ENCODE peak calls at places on chromosomes 16 and 17, in five cellular contexts. F, N, K, C and L are unnamed samples. For H3K27me3, the result is how much of the 10 kb centered on the place peaks cover.

GRCh38 chr16:50396770-50397525 is 28.2 kb upstream of the BRD7 start:
- DNase-seq in N (peak), F (no peak), C (peak), K (no peak), L (peak)

GRCh38 chr16:80231118-80231515 is 309.7 kb upstream of the DYNLRB2 start:
- DNase-seq in N (no peak), C (peak), K (no peak), F (no peak), L (peak)

GRCh38 chr16:9003322-9003721 is 39.6 kb upstream of the USP7 start:
- DNase-seq in K (no peak), F (peak), N (no peak), C (no peak), L (no peak)

GRCh38 chr17:16915752-16916556 is 56.0 kb downstream of the TNFRSF13B start:
- DNase-seq in N (peak), K (peak), C (peak), F (peak), L (peak)

GRCh38 chr17:8125196-8125946 is 1.5 kb upstream of the HES7 start:
- DNase-seq in K (peak), C (peak), N (peak), F (peak), L (peak)

GRCh38 chr16:55737966-55738365 is 82.2 kb downstream of the SLC6A2 start:
- DNase-seq in N (no peak), F (no peak), K (no peak), C (no peak), L (no peak)

GRCh38 chr16:73058221-73058615 is 10.3 kb upstream of the ZFHX3 start:
- DNase-seq in F (peak), C (peak), N (no peak), K (peak), L (no peak)

GRCh38 chr16:17138801-17139200 is 332.0 kb downstream of the XYLT1 start:
- DNase-seq in K (no peak), N (no peak), F (no peak), C (no peak), L (no peak)

GRCh38 chr17:64608571-64608981 is 53.5 kb downstream of the SMURF2 start:
- DNase-seq in F (no peak), C (peak), K (no peak), N (no peak), L (no peak)

GRCh38 chr17:73613947-73614655 is 30.1 kb downstream of the SDK2 start:
- DNase-seq in C (peak), F (no peak), K (no peak), N (no peak), L (peak)

GRCh38 chr17:14360851-14361250 is 60.0 kb downstream of the HS3ST3B1 start:
- DNase-seq in K (no peak), C (no peak), N (no peak), F (no peak), L (no peak)

GRCh38 chr16:8377864-8378263 is 212.4 kb downstream of the TMEM114 start:
- DNase-seq in C (no peak), N (no peak), K (no peak), F (no peak), L (no peak)

GRCh38 chr16:56513972-56514371 is 5.9 kb downstream of the BBS2 start:
- DNase-seq in N (peak), K (peak), C (peak), F (peak), L (peak)

GRCh38 chr17:5699789-5700188 is 115.5 kb upstream of the NLRP1 start:
- DNase-seq in N (no peak), K (no peak), F (no peak), C (no peak), L (no peak)

GRCh38 chr16:58492735-58493134 is 7.2 kb upstream of the NDRG4 start:
- DNase-seq in K (no peak), F (no peak), N (no peak), C (no peak), L (no peak)

GRCh38 chr17:82449136-82449882 is 1.2 kb downstream of the CYBC1 start:
- DNase-seq in F (peak), K (no peak), N (no peak), C (no peak), L (no peak)

GRCh38 chr17:1830288-1830687 is 483 bp downstream of the RPA1 start:
- DNase-seq in K (peak), C (peak), F (peak), N (no peak), L (peak)

GRCh38 chr17:43456661-43457361 is 27.0 kb upstream of the DHX8 start:
- DNase-seq in N (no peak), K (peak), F (peak), C (peak), L (no peak)

GRCh38 chr16:787978-788398 is at the start of gene RPUSD1:
- DNase-seq in F (no peak), C (no peak), K (no peak), N (no peak), L (no peak)

GRCh38 chr16:19173649-19174383 is 5.8 kb downstream of the SYT17 start:
- DNase-seq in N (no peak), C (no peak), K (no peak), F (no peak), L (no peak)

GRCh38 chr17:1298616-1299015 is 19.2 kb downstream of the TRARG1 start:
- DNase-seq in K (peak), C (no peak), N (no peak), F (no peak), L (no peak)

GRCh38 chr17:63843387-63844292 is 1.2 kb upstream of the SMARCD2 start:
- DNase-seq in F (peak), N (peak), C (peak), K (peak), L (no peak)

GRCh38 chr17:43411369-43411677 is 12.5 kb downstream of the ARL4D start:
- DNase-seq in K (no peak), N (no peak), C (no peak), F (no peak), L (no peak)

GRCh38 chr16:89308391-89309333 is 91.2 kb downstream of the ZNF778 start:
- DNase-seq in K (no peak), C (no peak), N (no peak), F (no peak), L (no peak)

GRCh38 chr16:22386976-22387375 is 12.6 kb upstream of the CDR2 start:
- DNase-seq in F (no peak), K (peak), C (no peak), N (no peak), L (no peak)

GRCh38 chr17:20010099-20010863 is 1.1 kb downstream of the SPECC1 start:
- DNase-seq in K (peak), C (peak), F (peak), N (peak), L (peak)

GRCh38 chr17:75514299-75515228 is 773 bp downstream of the CASKIN2 start:
- DNase-seq in F (peak), N (no peak), C (peak), K (no peak), L (peak)

GRCh38 chr17:27654654-27655524 is 23.9 kb downstream of the LGALS9 start:
- DNase-seq in N (peak), K (peak), C (peak), F (peak), L (peak)

GRCh38 chr17:60901806-60902205 is 224.2 kb downstream of the BCAS3 start:
- DNase-seq in K (peak), C (peak), N (no peak), F (no peak), L (peak)

GRCh38 chr16:10120953-10121352 is 61.3 kb downstream of the GRIN2A start:
- DNase-seq in F (no peak), K (no peak), C (peak), N (no peak), L (no peak)

GRCh38 chr16:72877374-72878028 is 170.4 kb downstream of the ZFHX3 start:
- DNase-seq in K (peak), N (peak), F (no peak), C (peak), L (peak)

GRCh38 chr17:14738652-14738988 is 437.7 kb downstream of the HS3ST3B1 start:
- DNase-seq in N (no peak), F (no peak), K (no peak), C (no peak), L (no peak)

GRCh38 chr17:82342361-82343079 is 9.0 kb upstream of the SECTM1 start:
- DNase-seq in K (no peak), N (no peak), C (no peak), F (no peak), L (no peak)

GRCh38 chr17:48520631-48521045 is 10.2 kb downstream of the HOXB1 start:
- DNase-seq in F (no peak), N (no peak), C (no peak), K (no peak), L (no peak)

GRCh38 chr16:8645831-8646230 is 24.3 kb downstream of the METTL22 start:
- DNase-seq in K (no peak), C (no peak), N (no peak), F (no peak), L (peak)

GRCh38 chr16:51445250-51445649 is 294.2 kb upstream of the SALL1 start:
- DNase-seq in C (no peak), K (no peak), F (no peak), N (no peak), L (no peak)

GRCh38 chr17:19306160-19307111 is 56.1 kb downstream of the B9D1 start:
- DNase-seq in N (no peak), F (peak), C (no peak), K (no peak), L (no peak)

DNA sequence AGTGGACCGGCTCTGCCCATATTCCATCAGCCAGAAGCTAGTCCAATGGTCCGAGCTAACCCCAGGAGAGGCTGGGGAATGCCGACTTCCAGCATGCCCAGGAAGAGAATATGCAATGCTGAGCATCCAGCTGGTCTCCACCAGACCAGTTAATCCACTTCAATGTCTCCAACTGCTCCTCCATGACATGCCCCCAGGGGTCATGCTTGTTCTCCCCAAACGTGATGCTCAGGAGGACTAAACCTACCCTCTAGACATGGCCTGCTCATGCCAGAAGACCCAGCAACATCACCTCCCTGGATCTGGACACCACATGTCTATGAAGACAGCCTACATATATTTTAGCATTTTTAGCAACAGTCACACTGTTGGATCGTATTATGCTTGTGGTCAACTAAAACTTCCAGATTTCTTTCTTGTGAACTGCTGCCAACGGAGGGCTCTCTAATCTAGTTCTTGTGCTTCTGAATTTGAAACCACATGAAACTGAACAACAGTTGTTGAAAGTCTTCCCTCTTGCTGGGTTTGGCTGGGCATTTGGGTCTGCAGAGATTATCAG is 245.1 kb downstream of the SOX9 start:
- DNase-seq in K (peak), N (no peak), C (no peak), F (no peak), L (no peak)
- TF ChIP-seq CTCF in K (no peak), N (no peak), C (no peak), F (no peak), L (no peak)

DNA sequence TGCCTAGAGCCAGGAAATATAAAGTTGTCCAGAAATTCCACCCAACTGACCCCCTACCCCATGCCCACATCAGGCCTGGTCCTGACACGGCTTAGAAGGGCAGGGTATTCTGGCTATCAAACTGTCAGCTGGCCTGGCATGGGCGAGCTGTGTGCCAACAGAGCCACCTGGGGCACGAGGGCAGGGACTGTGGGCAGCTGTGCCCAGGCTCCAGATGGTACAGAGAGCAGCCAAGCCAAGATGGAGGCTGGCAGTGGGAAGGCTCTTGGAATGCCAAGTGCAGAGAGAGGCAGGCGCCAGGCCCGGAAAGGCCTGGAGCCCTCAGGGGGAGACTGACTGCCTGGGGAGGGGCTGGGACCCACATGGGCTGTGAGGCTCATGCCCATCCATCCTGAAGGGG is 24.3 kb upstream of the PHF12 start:
- DNase-seq in N (no peak), F (no peak), C (no peak), K (no peak), L (no peak)
- H3K27me3 ChIP-seq in N (under half), F (under half), C (under half), K (under half), L (half or more)

GRCh38 chr16:87881327-87882200 is 12.3 kb upstream of the SLC7A5 start:
- DNase-seq in F (no peak), K (no peak), N (no peak), C (no peak), L (no peak)

GRCh38 chr16:87880117-87880696 is 10.9 kb upstream of the SLC7A5 start:
- DNase-seq in N (no peak), C (no peak), K (no peak), F (no peak), L (no peak)

GRCh38 chr16:87874639-87875472 is 5.5 kb upstream of the SLC7A5 start:
- DNase-seq in K (no peak), N (no peak), F (no peak), C (no peak), L (no peak)

GRCh38 chr16:87878704-87879103 is 9.4 kb upstream of the SLC7A5 start:
- DNase-seq in F (no peak), N (no peak), C (no peak), K (no peak), L (no peak)

DNA sequence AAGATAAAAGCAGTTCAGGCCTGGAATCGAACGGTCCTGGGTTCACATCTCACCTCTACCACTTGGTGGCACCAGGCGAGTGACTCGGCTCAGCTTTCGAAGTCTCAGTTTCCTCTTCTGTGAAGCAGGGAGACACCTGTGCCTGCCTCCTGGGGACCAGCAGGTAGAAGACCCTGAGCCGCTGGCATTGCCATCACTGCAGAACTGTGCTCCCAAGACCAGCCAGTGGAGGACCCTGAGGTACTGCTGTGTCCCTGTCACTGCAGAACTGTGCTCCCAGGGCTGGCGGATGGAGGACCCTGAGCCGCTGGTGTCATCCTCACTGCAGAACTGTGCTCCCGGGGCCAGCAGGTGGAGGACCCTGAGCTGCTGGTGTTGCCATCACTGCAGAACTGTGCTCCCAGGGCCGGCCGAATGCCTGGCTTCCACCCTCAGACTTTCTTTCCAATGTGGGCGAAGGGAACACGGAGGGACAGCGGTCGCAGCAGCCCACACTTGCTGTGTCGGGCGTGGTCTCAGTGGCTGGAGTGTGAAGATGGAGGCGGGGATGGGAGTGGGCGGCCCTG is 8.7 kb upstream of the SLC7A5 start:
- DNase-seq in N (no peak), C (no peak), F (no peak), K (no peak), L (no peak)
- TF ChIP-seq CTCF in N (peak), C (no peak), F (no peak), K (peak), L (peak)

DNA sequence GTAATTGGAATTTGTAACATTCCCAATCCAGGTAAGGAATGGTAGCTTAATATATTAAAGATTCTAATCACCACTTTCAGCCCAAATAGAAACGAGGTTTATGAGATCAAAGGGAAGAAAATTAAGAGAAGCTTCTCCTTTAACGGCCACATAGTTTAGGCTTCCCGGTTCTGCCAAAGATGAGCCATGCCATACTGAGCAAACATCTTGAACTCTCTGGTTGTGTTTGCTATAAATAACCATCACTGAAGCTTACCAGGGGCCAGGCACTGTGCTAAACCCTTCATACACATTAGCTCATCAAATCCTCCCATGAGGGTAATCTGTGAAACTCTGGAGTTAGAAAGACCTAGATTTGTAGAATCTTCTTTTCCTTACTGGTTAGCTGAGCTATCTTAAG is 2.8 kb downstream of the MYH11 start:
- DNase-seq in F (no peak), N (no peak), K (no peak), C (no peak), L (no peak)
- H3K27me3 ChIP-seq in F (under half), N (under half), K (half or more), C (under half), L (half or more)

DNA sequence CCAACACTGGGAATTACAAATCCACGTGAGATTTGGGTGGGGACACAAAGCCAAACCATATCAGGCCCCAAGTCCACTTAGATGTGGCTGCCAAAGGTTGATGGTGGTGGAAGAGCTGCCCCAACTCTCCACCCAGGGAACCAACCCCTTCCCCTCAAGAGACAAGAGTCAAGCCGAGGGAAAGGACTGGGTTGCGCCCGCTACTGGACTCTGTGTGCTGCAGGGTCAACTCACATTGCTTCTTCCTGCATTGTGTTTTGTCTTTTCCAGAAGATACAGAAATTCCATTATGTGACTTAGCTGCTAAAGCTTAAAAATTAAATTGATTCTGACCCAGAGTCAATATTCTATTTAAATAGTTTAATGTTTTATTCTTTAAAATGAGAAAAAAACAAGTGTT is 58.5 kb downstream of the ADAMTS18 start:
- DNase-seq in N (no peak), C (no peak), K (no peak), F (no peak), L (no peak)
- TF ChIP-seq CTCF in N (peak), C (no peak), K (no peak), F (no peak), L (no peak)

DNA sequence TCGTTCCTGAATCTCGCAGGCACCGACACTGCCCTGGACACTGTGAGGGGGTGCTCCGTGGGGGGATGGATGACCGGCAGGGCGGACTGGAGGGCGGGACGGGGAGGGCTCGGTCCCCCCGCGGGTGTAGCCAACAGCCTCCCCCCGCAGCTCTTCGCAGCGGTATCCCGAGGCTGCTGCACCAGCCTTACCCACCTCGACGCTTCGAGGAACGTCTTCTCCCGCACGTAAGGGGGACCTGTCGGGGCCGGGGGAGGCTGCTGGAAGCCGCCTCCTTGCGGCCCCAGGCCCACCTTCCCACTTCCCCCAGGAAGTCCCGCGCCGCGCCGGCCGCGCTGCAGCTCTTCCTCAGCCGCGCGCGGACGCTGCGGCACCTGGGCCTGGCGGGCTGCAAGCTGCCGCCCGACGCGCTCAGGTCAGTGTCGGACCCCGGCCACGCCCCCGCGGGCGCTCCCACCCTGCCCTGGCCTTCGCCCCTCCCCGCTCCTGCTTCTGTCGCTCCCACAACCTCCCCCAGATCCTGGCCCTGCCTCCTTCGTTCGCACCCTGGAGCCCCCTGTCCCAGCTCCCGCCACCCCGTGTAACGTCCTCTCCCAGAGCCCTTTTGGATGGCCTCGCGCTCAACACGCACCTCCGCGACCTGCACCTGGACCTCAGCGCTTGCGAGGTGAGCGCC is 3.3 kb downstream of the CARMIL2 start:
- DNase-seq in N (no peak), K (no peak), F (no peak), C (no peak), L (no peak)
- H3K27me3 ChIP-seq in N (under half), K (half or more), F (half or more), C (under half), L (half or more)

GRCh38 chr17:37490022-37490587 is 414 bp downstream of the DUSP14 start:
- DNase-seq in F (peak), C (peak), K (peak), N (no peak), L (no peak)
- TF ChIP-seq CTCF in F (no peak), C (no peak), K (no peak), N (no peak), L (peak)

GRCh38 chr17:77786090-77786489 is 172.4 kb upstream of the TNRC6C start:
- DNase-seq in C (no peak), K (no peak), F (no peak), N (no peak), L (no peak)
- H3K27me3 ChIP-seq in C (under half), K (half or more), F (under half), N (under half), L (under half)